ENCODE peak calls at places on chromosomes 12 and 14, in seven cellular contexts. G is PC-3, S is hepatocyte, N is neural progenitor cell, W is OCI-LY7, D is HCT116, T is SK-N-SH. F is an unnamed sample. For H3K9me3, the result is how much of the 10 kb centered on the place peaks cover.

GRCh38 chr12:30753233-30753632 is 1.5 kb downstream of the CAPRIN2 start:
- DNase-seq in W (peak), S (peak), D (no peak), N (peak), T (peak), G (peak), F (peak)

GRCh38 chr14:93954900-93955891 is 21.2 kb downstream of the ASB2 start:
- DNase-seq in W (peak), S (no peak), D (no peak), T (peak), G (no peak), N (no peak), F (no peak)

GRCh38 chr14:66010695-66011094 is 475.5 kb upstream of the CCDC196 start:
- DNase-seq in W (no peak), G (no peak), T (no peak), N (no peak), D (no peak), S (no peak), F (no peak)

GRCh38 chr12:52434096-52434733 is at the start of gene KRT75:
- DNase-seq in G (peak), D (no peak), N (no peak), S (no peak), W (no peak), T (no peak), F (no peak)

GRCh38 chr12:93669452-93669851 is 7.7 kb upstream of the CRADD start:
- DNase-seq in N (no peak), G (no peak), T (no peak), S (no peak), W (no peak), D (no peak), F (no peak)

GRCh38 chr12:43115441-43116160 is 436.4 kb downstream of the ADAMTS20 start:
- DNase-seq in N (no peak), T (no peak), G (no peak), S (no peak), W (no peak), D (no peak), F (no peak)

GRCh38 chr12:48023386-48023785 is 19.1 kb upstream of the COL2A1 start:
- DNase-seq in T (no peak), D (no peak), S (peak), G (no peak), W (no peak), N (peak), F (no peak)

GRCh38 chr12:32843528-32844095 is 53.0 kb downstream of the PKP2 start:
- DNase-seq in W (no peak), S (no peak), G (no peak), T (no peak), N (peak), D (no peak), F (no peak)

GRCh38 chr12:58537278-58537677 is 383.0 kb downstream of the LRIG3 start:
- DNase-seq in N (no peak), G (peak), W (no peak), S (no peak), D (no peak), T (no peak), F (no peak)

GRCh38 chr14:36315159-36315853 is 5.1 kb downstream of the MBIP start:
- DNase-seq in W (no peak), D (no peak), G (no peak), T (no peak), N (peak), S (no peak), F (no peak)

GRCh38 chr12:53820503-53820902 is 68.7 kb upstream of the CISTR start:
- DNase-seq in W (no peak), D (no peak), N (no peak), T (no peak), S (peak), G (peak), F (no peak)

GRCh38 chr14:90695997-90696681 is 120.1 kb downstream of the TTC7B start:
- DNase-seq in N (no peak), G (no peak), D (no peak), W (no peak), S (no peak), T (no peak), F (no peak)

DNA sequence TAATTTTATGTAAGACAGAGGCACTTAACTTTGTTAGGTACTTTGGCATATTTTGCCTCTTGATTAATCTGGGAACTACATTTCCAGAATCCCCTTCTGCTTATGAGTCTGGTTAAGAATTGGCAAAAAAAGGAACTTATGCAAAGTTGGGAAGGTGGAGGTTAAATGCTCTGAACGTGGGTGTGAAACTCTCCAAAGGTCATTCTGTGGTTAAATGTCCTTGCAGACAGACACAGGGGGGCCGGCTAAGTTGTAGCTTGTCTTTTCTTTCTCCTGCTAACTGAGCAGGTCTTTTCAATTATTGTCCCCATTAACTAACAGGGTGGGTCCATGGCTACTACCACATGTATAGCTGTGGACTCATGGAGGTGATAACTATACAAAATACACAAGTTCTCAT is 248.6 kb upstream of the NOVA1 start:
- DNase-seq in W (no peak), T (no peak), D (no peak), S (no peak), N (no peak), G (no peak), F (no peak)
- H3K9me3 ChIP-seq in W (under half), T (under half), D (under half), S (under half), N (under half), G (under half), F (under half)

DNA sequence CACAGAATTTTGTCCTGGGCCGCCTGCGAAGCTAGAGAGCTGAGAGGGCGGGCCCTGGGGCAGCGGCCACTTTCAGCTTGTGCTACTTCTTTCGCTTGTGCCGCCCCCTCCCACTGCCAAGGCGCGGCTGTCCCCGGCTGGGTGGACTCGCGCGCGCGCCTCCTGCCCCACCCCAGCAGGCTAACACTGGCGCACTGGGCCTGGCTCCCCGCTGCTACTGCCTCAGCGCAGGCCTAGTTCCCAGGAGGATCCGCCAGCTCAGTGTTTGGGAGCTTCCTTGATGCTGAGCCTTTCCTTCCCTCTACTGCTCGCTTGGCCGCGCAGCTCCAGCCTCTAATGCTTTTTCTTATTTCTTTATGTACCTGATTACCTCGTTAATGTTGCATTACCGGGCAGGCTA is 27.4 kb upstream of the METAP2 start:
- DNase-seq in T (peak), N (peak), D (no peak), S (peak), W (no peak), G (no peak), F (no peak)
- TF ChIP-seq EZH2phosphoT487 in T (no peak), N (no peak), D (no peak), S (no peak), W (no peak), G (no peak), F (no peak)

GRCh38 chr12:6646276-6647082 is 753 bp downstream of the ACRBP start:
- DNase-seq in T (peak), G (no peak), N (no peak), D (no peak), W (no peak), S (no peak), F (no peak)

GRCh38 chr12:6643569-6644256 is 3.5 kb downstream of the ACRBP start:
- DNase-seq in S (no peak), N (no peak), T (peak), D (no peak), W (peak), G (no peak), F (no peak)

GRCh38 chr12:6647083-6647604 is at the start of gene ACRBP:
- DNase-seq in N (peak), D (no peak), G (no peak), T (no peak), S (peak), W (peak), F (peak)

GRCh38 chr12:6644257-6644596 is 3.0 kb downstream of the ACRBP start:
- DNase-seq in D (no peak), G (no peak), T (peak), S (no peak), N (no peak), W (peak), F (no peak)

GRCh38 chr12:6644903-6645302 is 2.3 kb downstream of the ACRBP start:
- DNase-seq in D (no peak), T (peak), S (no peak), W (no peak), N (peak), G (no peak), F (no peak)
- TF ChIP-seq CTCF in D (no peak), T (peak), S (peak), W (peak), N (peak), G (peak), F (no peak)

GRCh38 chr14:106209745-106210144 is 683.4 kb downstream of the TMEM121 start:
- DNase-seq in G (no peak), W (no peak), D (no peak), T (no peak), S (no peak), N (no peak), F (no peak)
- H3K9me3 ChIP-seq in G (under half), W (under half), D (under half), T (under half), S (under half), N (under half), F (under half)

GRCh38 chr14:58639842-58640484 is 2.2 kb downstream of the DACT1 start:
- DNase-seq in S (peak), D (peak), N (peak), G (peak), T (peak), W (peak), F (no peak)
- TF ChIP-seq EZH2phosphoT487 in S (no peak), D (no peak), N (no peak), G (no peak), T (no peak), W (no peak), F (no peak)

F was measured in MM.1S.